ENCODE peak calls at places on chromosome 15, in eight cellular contexts. One of them, this sample, is unnamed.

GRCh38 chr15:51267047-51267713 is 71.2 kb downstream of the CYP19A1 start:
- DNase-seq in HFF-Myc: no peak
- DNase-seq in heart left ventricle: no peak
- DNase-seq in fibroblast of lung: no peak
- DNase-seq in IMR-90: no peak
- DNase-seq in OCI-LY7: no peak
- DNase-seq in GM23338: peak
- DNase-seq in neural progenitor cell: peak
- DNase-seq in this sample: no peak

GRCh38 chr15:95770191-95770590 is 560.3 kb upstream of the NR2F2 start:
- DNase-seq in HFF-Myc: no peak
- DNase-seq in heart left ventricle: no peak
- DNase-seq in fibroblast of lung: no peak
- DNase-seq in IMR-90: peak
- DNase-seq in OCI-LY7: no peak
- DNase-seq in GM23338: peak
- DNase-seq in neural progenitor cell: no peak
- DNase-seq in this sample: peak

GRCh38 chr15:40290540-40291087 is 7.8 kb upstream of the ANKRD63 start:
- DNase-seq in HFF-Myc: no peak
- DNase-seq in heart left ventricle: no peak
- DNase-seq in fibroblast of lung: no peak
- DNase-seq in IMR-90: no peak
- DNase-seq in OCI-LY7: no peak
- DNase-seq in GM23338: peak
- DNase-seq in neural progenitor cell: no peak
- DNase-seq in this sample: no peak

GRCh38 chr15:70426065-70426821 is 328.5 kb upstream of the TLE3 start:
- DNase-seq in HFF-Myc: no peak
- DNase-seq in heart left ventricle: no peak
- DNase-seq in fibroblast of lung: peak
- DNase-seq in IMR-90: peak
- DNase-seq in OCI-LY7: no peak
- DNase-seq in GM23338: no peak
- DNase-seq in neural progenitor cell: no peak
- DNase-seq in this sample: peak

GRCh38 chr15:48644498-48644826 is 1.0 kb downstream of the FBN1 start:
- DNase-seq in HFF-Myc: no peak
- DNase-seq in heart left ventricle: peak
- DNase-seq in fibroblast of lung: peak
- DNase-seq in IMR-90: peak
- DNase-seq in OCI-LY7: no peak
- DNase-seq in GM23338: no peak
- DNase-seq in neural progenitor cell: no peak
- DNase-seq in this sample: peak

GRCh38 chr15:23690450-23690852 is 3.3 kb upstream of the NDN start:
- DNase-seq in HFF-Myc: no peak
- DNase-seq in heart left ventricle: peak
- DNase-seq in fibroblast of lung: peak
- DNase-seq in IMR-90: peak
- DNase-seq in OCI-LY7: no peak
- DNase-seq in GM23338: peak
- DNase-seq in neural progenitor cell: peak
- DNase-seq in this sample: peak

GRCh38 chr15:95442107-95442719 is 888.3 kb upstream of the NR2F2 start:
- DNase-seq in HFF-Myc: no peak
- DNase-seq in heart left ventricle: no peak
- DNase-seq in fibroblast of lung: peak
- DNase-seq in IMR-90: no peak
- DNase-seq in OCI-LY7: no peak
- DNase-seq in GM23338: no peak
- DNase-seq in neural progenitor cell: no peak
- DNase-seq in this sample: peak

GRCh38 chr15:74842581-74843444 is at the start of gene ULK3:
- DNase-seq in HFF-Myc: no peak
- DNase-seq in heart left ventricle: peak
- DNase-seq in fibroblast of lung: peak
- DNase-seq in IMR-90: peak
- DNase-seq in OCI-LY7: peak
- DNase-seq in GM23338: peak
- DNase-seq in neural progenitor cell: peak
- DNase-seq in this sample: peak

GRCh38 chr15:55820043-55820442 is 77.1 kb upstream of the PRTG start:
- DNase-seq in HFF-Myc: no peak
- DNase-seq in heart left ventricle: no peak
- DNase-seq in fibroblast of lung: no peak
- DNase-seq in IMR-90: no peak
- DNase-seq in OCI-LY7: no peak
- DNase-seq in GM23338: no peak
- DNase-seq in neural progenitor cell: no peak
- DNase-seq in this sample: peak

GRCh38 chr15:47443839-47444238 is 273.5 kb upstream of the SEMA6D start:
- DNase-seq in HFF-Myc: peak
- DNase-seq in heart left ventricle: no peak
- DNase-seq in fibroblast of lung: no peak
- DNase-seq in IMR-90: peak
- DNase-seq in OCI-LY7: no peak
- DNase-seq in GM23338: no peak
- DNase-seq in neural progenitor cell: no peak
- DNase-seq in this sample: no peak

GRCh38 chr15:56241374-56242085 is 2.1 kb downstream of the RFX7 start:
- DNase-seq in HFF-Myc: no peak
- DNase-seq in heart left ventricle: no peak
- DNase-seq in fibroblast of lung: peak
- DNase-seq in IMR-90: peak
- DNase-seq in OCI-LY7: peak
- DNase-seq in GM23338: no peak
- DNase-seq in neural progenitor cell: no peak
- DNase-seq in this sample: peak

GRCh38 chr15:66866651-66867050 is 164.6 kb downstream of the SMAD6 start:
- DNase-seq in HFF-Myc: no peak
- DNase-seq in heart left ventricle: no peak
- DNase-seq in fibroblast of lung: no peak
- DNase-seq in IMR-90: no peak
- DNase-seq in OCI-LY7: no peak
- DNase-seq in GM23338: no peak
- DNase-seq in neural progenitor cell: no peak
- DNase-seq in this sample: no peak

GRCh38 chr15:101026686-101027272 is 107.6 kb downstream of the LRRK1 start:
- DNase-seq in HFF-Myc: no peak
- DNase-seq in heart left ventricle: peak
- DNase-seq in fibroblast of lung: no peak
- DNase-seq in IMR-90: no peak
- DNase-seq in OCI-LY7: no peak
- DNase-seq in GM23338: no peak
- DNase-seq in neural progenitor cell: no peak
- DNase-seq in this sample: no peak

GRCh38 chr15:101068961-101069734 is 150.0 kb downstream of the LRRK1 start:
- DNase-seq in HFF-Myc: no peak
- DNase-seq in heart left ventricle: peak
- DNase-seq in fibroblast of lung: peak
- DNase-seq in IMR-90: peak
- DNase-seq in OCI-LY7: no peak
- DNase-seq in GM23338: peak
- DNase-seq in neural progenitor cell: peak
- DNase-seq in this sample: peak

GRCh38 chr15:64398575-64398974 is 10.9 kb downstream of the TRIP4 start:
- DNase-seq in HFF-Myc: no peak
- DNase-seq in heart left ventricle: no peak
- DNase-seq in fibroblast of lung: no peak
- DNase-seq in IMR-90: no peak
- DNase-seq in OCI-LY7: no peak
- DNase-seq in GM23338: no peak
- DNase-seq in neural progenitor cell: no peak
- DNase-seq in this sample: no peak

DNA sequence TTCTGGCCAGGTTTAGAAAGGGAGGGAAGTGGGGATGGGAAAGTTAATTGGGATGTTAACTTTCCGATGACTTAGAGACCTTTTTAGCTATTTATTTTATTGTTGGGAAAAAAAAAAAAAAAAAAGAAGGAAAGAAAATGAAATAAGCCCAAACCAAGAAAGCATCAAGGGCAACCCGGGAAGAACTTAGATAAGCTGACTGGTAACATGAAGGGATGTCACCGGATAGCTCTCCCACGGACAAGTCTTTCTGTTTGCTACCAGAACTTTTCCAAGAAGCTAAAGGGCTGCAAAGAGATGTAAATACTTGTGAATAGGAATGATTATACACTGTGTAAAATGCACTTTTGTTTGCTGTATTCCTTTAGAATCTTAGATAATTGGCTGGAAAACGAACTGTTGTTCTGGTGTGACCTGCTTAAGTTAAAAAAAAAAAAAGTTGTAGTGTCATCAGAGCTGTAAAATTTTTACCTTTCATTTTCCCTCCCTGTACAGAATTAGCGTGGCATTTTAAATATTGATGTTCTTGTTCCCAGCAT is 2.8 kb downstream of the FOXB1 start:
- DNase-seq in HFF-Myc: no peak
- DNase-seq in heart left ventricle: no peak
- DNase-seq in fibroblast of lung: no peak
- DNase-seq in IMR-90: no peak
- DNase-seq in OCI-LY7: no peak
- DNase-seq in GM23338: no peak
- DNase-seq in neural progenitor cell: peak
- DNase-seq in this sample: no peak
- H3K4me3 ChIP-seq in HFF-Myc: peak
- H3K4me3 ChIP-seq in heart left ventricle: peak
- H3K4me3 ChIP-seq in fibroblast of lung: peak
- H3K4me3 ChIP-seq in IMR-90: peak
- H3K4me3 ChIP-seq in OCI-LY7: no peak
- H3K4me3 ChIP-seq in GM23338: peak
- H3K4me3 ChIP-seq in neural progenitor cell: peak
- H3K4me3 ChIP-seq in this sample: peak

GRCh38 chr15:88258021-88258641 is 1.6 kb upstream of the NTRK3 start:
- DNase-seq in HFF-Myc: no peak
- DNase-seq in heart left ventricle: peak
- DNase-seq in fibroblast of lung: no peak
- DNase-seq in IMR-90: no peak
- DNase-seq in OCI-LY7: peak
- DNase-seq in GM23338: peak
- DNase-seq in neural progenitor cell: peak
- DNase-seq in this sample: no peak
- TF ChIP-seq CTCF in HFF-Myc: peak
- TF ChIP-seq CTCF in heart left ventricle: peak
- TF ChIP-seq CTCF in fibroblast of lung: no peak
- TF ChIP-seq CTCF in IMR-90: no peak
- TF ChIP-seq CTCF in OCI-LY7: peak
- TF ChIP-seq CTCF in GM23338: peak
- TF ChIP-seq CTCF in neural progenitor cell: peak
- TF ChIP-seq CTCF in this sample: peak

GRCh38 chr15:68830141-68830540 is 9.4 kb upstream of the ANP32A start:
- DNase-seq in HFF-Myc: no peak
- DNase-seq in heart left ventricle: no peak
- DNase-seq in fibroblast of lung: no peak
- DNase-seq in IMR-90: no peak
- DNase-seq in OCI-LY7: no peak
- DNase-seq in GM23338: no peak
- DNase-seq in neural progenitor cell: no peak
- DNase-seq in this sample: no peak

GRCh38 chr15:68829068-68829467 is 8.4 kb upstream of the ANP32A start:
- DNase-seq in HFF-Myc: no peak
- DNase-seq in heart left ventricle: no peak
- DNase-seq in fibroblast of lung: peak
- DNase-seq in IMR-90: no peak
- DNase-seq in OCI-LY7: peak
- DNase-seq in GM23338: peak
- DNase-seq in neural progenitor cell: peak
- DNase-seq in this sample: peak

GRCh38 chr15:68833734-68834334 is 13.1 kb upstream of the ANP32A start:
- DNase-seq in HFF-Myc: no peak
- DNase-seq in heart left ventricle: no peak
- DNase-seq in fibroblast of lung: peak
- DNase-seq in IMR-90: no peak
- DNase-seq in OCI-LY7: peak
- DNase-seq in GM23338: no peak
- DNase-seq in neural progenitor cell: no peak
- DNase-seq in this sample: no peak

DNA sequence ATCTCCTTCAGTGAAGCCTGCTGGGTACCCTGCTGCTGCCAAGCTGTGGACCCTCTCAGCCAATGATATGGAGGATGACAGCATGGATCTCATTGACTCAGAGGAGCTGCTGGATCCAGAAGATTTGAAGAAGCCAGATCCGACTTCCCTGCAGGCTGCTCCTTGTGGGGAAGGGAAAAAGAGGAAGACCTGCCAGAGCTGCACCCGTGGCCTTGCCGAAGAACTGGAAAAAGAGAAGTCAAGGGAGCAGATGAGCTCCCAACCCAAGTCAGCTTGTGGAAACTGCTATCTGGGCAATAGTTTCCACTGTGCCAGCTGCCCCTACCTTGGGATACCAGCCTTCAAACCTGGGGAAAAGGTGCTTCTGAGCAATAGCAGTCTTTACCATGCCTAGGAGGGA is 13.7 kb upstream of the ANP32A start:
- DNase-seq in HFF-Myc: no peak
- DNase-seq in heart left ventricle: no peak
- DNase-seq in fibroblast of lung: no peak
- DNase-seq in IMR-90: no peak
- DNase-seq in OCI-LY7: no peak
- DNase-seq in GM23338: no peak
- DNase-seq in neural progenitor cell: no peak
- DNase-seq in this sample: no peak
- H3K4me3 ChIP-seq in HFF-Myc: no peak
- H3K4me3 ChIP-seq in heart left ventricle: no peak
- H3K4me3 ChIP-seq in fibroblast of lung: no peak
- H3K4me3 ChIP-seq in IMR-90: no peak
- H3K4me3 ChIP-seq in OCI-LY7: peak
- H3K4me3 ChIP-seq in GM23338: no peak
- H3K4me3 ChIP-seq in neural progenitor cell: no peak
- H3K4me3 ChIP-seq in this sample: no peak

GRCh38 chr15:77844798-77845446 is 212.2 kb upstream of the LINGO1 start:
- DNase-seq in HFF-Myc: no peak
- DNase-seq in heart left ventricle: no peak
- DNase-seq in fibroblast of lung: no peak
- DNase-seq in IMR-90: no peak
- DNase-seq in OCI-LY7: peak
- DNase-seq in GM23338: peak
- DNase-seq in neural progenitor cell: no peak
- DNase-seq in this sample: no peak

GRCh38 chr15:77851696-77852095 is 219.0 kb upstream of the LINGO1 start:
- DNase-seq in HFF-Myc: no peak
- DNase-seq in heart left ventricle: no peak
- DNase-seq in fibroblast of lung: no peak
- DNase-seq in IMR-90: no peak
- DNase-seq in OCI-LY7: no peak
- DNase-seq in GM23338: no peak
- DNase-seq in neural progenitor cell: no peak
- DNase-seq in this sample: no peak

GRCh38 chr15:77841376-77841775 is 208.7 kb upstream of the LINGO1 start:
- DNase-seq in HFF-Myc: no peak
- DNase-seq in heart left ventricle: no peak
- DNase-seq in fibroblast of lung: no peak
- DNase-seq in IMR-90: no peak
- DNase-seq in OCI-LY7: no peak
- DNase-seq in GM23338: no peak
- DNase-seq in neural progenitor cell: no peak
- DNase-seq in this sample: no peak

GRCh38 chr15:77851086-77851485 is 218.4 kb upstream of the LINGO1 start:
- DNase-seq in HFF-Myc: no peak
- DNase-seq in heart left ventricle: no peak
- DNase-seq in fibroblast of lung: no peak
- DNase-seq in IMR-90: no peak
- DNase-seq in OCI-LY7: no peak
- DNase-seq in GM23338: no peak
- DNase-seq in neural progenitor cell: no peak
- DNase-seq in this sample: no peak

GRCh38 chr15:77846360-77846759 is 213.6 kb upstream of the LINGO1 start:
- DNase-seq in HFF-Myc: no peak
- DNase-seq in heart left ventricle: no peak
- DNase-seq in fibroblast of lung: no peak
- DNase-seq in IMR-90: no peak
- DNase-seq in OCI-LY7: no peak
- DNase-seq in GM23338: no peak
- DNase-seq in neural progenitor cell: no peak
- DNase-seq in this sample: no peak
- TF ChIP-seq CTCF in HFF-Myc: no peak
- TF ChIP-seq CTCF in heart left ventricle: no peak
- TF ChIP-seq CTCF in fibroblast of lung: no peak
- TF ChIP-seq CTCF in IMR-90: no peak
- TF ChIP-seq CTCF in OCI-LY7: no peak
- TF ChIP-seq CTCF in GM23338: no peak
- TF ChIP-seq CTCF in neural progenitor cell: no peak
- TF ChIP-seq CTCF in this sample: no peak